ENCODE peak calls at places on chromosomes 3 and 15, in nine cellular contexts. One of them, this sample, is unnamed.

GRCh38 chr3:12187448-12188327 is 29.0 kb upstream of the TIMP4 start:
- DNase-seq in HCT116: no peak
- DNase-seq in hepatocyte: no peak
- DNase-seq in PC-3: peak; percentile 67
- DNase-seq in neural progenitor cell: no peak
- DNase-seq in SK-N-SH: no peak
- DNase-seq in OCI-LY7: no peak
- DNase-seq in MM.1S: no peak
- DNase-seq in GM23248: peak; percentile 77
- DNase-seq in this sample: no peak

GRCh38 chr3:171801738-171802600 is 8.3 kb downstream of the PLD1 start:
- DNase-seq in hepatocyte: no peak
- DNase-seq in neural progenitor cell: no peak
- DNase-seq in OCI-LY7: no peak
- DNase-seq in MM.1S: no peak
- DNase-seq in SK-N-SH: no peak
- DNase-seq in GM23248: peak; percentile 86
- DNase-seq in PC-3: peak; percentile 88
- DNase-seq in HCT116: no peak
- DNase-seq in this sample: no peak

GRCh38 chr3:22728406-22728805 is 474.7 kb upstream of the UBE2E2 start:
- DNase-seq in HCT116: no peak
- DNase-seq in PC-3: no peak
- DNase-seq in neural progenitor cell: no peak
- DNase-seq in MM.1S: no peak
- DNase-seq in hepatocyte: no peak
- DNase-seq in OCI-LY7: no peak
- DNase-seq in SK-N-SH: no peak
- DNase-seq in GM23248: no peak
- DNase-seq in this sample: no peak

GRCh38 chr15:74257105-74257504 is 21.0 kb downstream of the CCDC33 start:
- DNase-seq in neural progenitor cell: no peak
- DNase-seq in SK-N-SH: no peak
- DNase-seq in PC-3: no peak
- DNase-seq in hepatocyte: no peak
- DNase-seq in MM.1S: no peak
- DNase-seq in HCT116: no peak
- DNase-seq in OCI-LY7: no peak
- DNase-seq in GM23248: no peak
- DNase-seq in this sample: no peak

GRCh38 chr15:67880651-67881182 is 40.9 kb upstream of the RNU6-1 start:
- DNase-seq in PC-3: peak; percentile 52
- DNase-seq in HCT116: no peak
- DNase-seq in GM23248: peak; percentile 26
- DNase-seq in hepatocyte: no peak
- DNase-seq in SK-N-SH: no peak
- DNase-seq in OCI-LY7: peak; percentile 13
- DNase-seq in neural progenitor cell: no peak
- DNase-seq in MM.1S: no peak
- DNase-seq in this sample: no peak

GRCh38 chr15:65476942-65477341 is 40.5 kb downstream of the DPP8 start:
- DNase-seq in GM23248: peak; percentile 79
- DNase-seq in SK-N-SH: no peak
- DNase-seq in HCT116: no peak
- DNase-seq in OCI-LY7: no peak
- DNase-seq in MM.1S: no peak
- DNase-seq in hepatocyte: no peak
- DNase-seq in PC-3: no peak
- DNase-seq in neural progenitor cell: no peak
- DNase-seq in this sample: no peak

GRCh38 chr3:36447063-36447462 is 66.8 kb downstream of the STAC start:
- DNase-seq in SK-N-SH: no peak
- DNase-seq in neural progenitor cell: no peak
- DNase-seq in PC-3: no peak
- DNase-seq in hepatocyte: no peak
- DNase-seq in OCI-LY7: no peak
- DNase-seq in HCT116: no peak
- DNase-seq in GM23248: peak; percentile 28
- DNase-seq in MM.1S: no peak
- DNase-seq in this sample: no peak

GRCh38 chr15:69451951-69452701 is 492 bp upstream of the RPLP1 start:
- DNase-seq in PC-3: no peak
- DNase-seq in GM23248: peak; percentile 66
- DNase-seq in neural progenitor cell: peak; percentile 32
- DNase-seq in OCI-LY7: peak; percentile 47
- DNase-seq in HCT116: no peak
- DNase-seq in hepatocyte: peak; percentile 15
- DNase-seq in SK-N-SH: peak; percentile 30
- DNase-seq in MM.1S: peak; percentile 54
- DNase-seq in this sample: peak; percentile 42

GRCh38 chr3:128464702-128465101 is 2.0 kb downstream of the DNAJB8 start:
- DNase-seq in PC-3: no peak
- DNase-seq in hepatocyte: no peak
- DNase-seq in GM23248: no peak
- DNase-seq in SK-N-SH: no peak
- DNase-seq in MM.1S: no peak
- DNase-seq in HCT116: no peak
- DNase-seq in OCI-LY7: no peak
- DNase-seq in neural progenitor cell: no peak
- DNase-seq in this sample: no peak

GRCh38 chr3:128468285-128468790 is 1.6 kb upstream of the DNAJB8 start:
- DNase-seq in OCI-LY7: no peak
- DNase-seq in SK-N-SH: peak; percentile 93
- DNase-seq in MM.1S: no peak
- DNase-seq in PC-3: no peak
- DNase-seq in HCT116: no peak
- DNase-seq in GM23248: no peak
- DNase-seq in hepatocyte: no peak
- DNase-seq in neural progenitor cell: peak; percentile 25
- DNase-seq in this sample: no peak

GRCh38 chr3:128469584-128469983 is 2.9 kb upstream of the DNAJB8 start:
- DNase-seq in neural progenitor cell: no peak
- DNase-seq in PC-3: no peak
- DNase-seq in hepatocyte: no peak
- DNase-seq in OCI-LY7: no peak
- DNase-seq in MM.1S: no peak
- DNase-seq in SK-N-SH: no peak
- DNase-seq in GM23248: no peak
- DNase-seq in HCT116: no peak
- DNase-seq in this sample: no peak

GRCh38 chr3:128469128-128469527 is 2.4 kb upstream of the DNAJB8 start:
- DNase-seq in HCT116: no peak
- DNase-seq in SK-N-SH: no peak
- DNase-seq in MM.1S: no peak
- DNase-seq in PC-3: no peak
- DNase-seq in hepatocyte: no peak
- DNase-seq in GM23248: no peak
- DNase-seq in neural progenitor cell: no peak
- DNase-seq in OCI-LY7: no peak
- DNase-seq in this sample: no peak

GRCh38 chr3:128466840-128467541 is at the start of gene DNAJB8:
- DNase-seq in MM.1S: no peak
- DNase-seq in neural progenitor cell: no peak
- DNase-seq in PC-3: no peak
- DNase-seq in GM23248: no peak
- DNase-seq in SK-N-SH: no peak
- DNase-seq in hepatocyte: no peak
- DNase-seq in OCI-LY7: no peak
- DNase-seq in HCT116: no peak
- DNase-seq in this sample: no peak
- H2AFZ ChIP-seq in MM.1S: no peak within 1 kb of the TSS
- H2AFZ ChIP-seq in neural progenitor cell: no peak within 1 kb of the TSS
- H2AFZ ChIP-seq in PC-3: no peak within 1 kb of the TSS
- H2AFZ ChIP-seq in GM23248: no peak within 1 kb of the TSS
- H2AFZ ChIP-seq in SK-N-SH: no peak within 1 kb of the TSS
- H2AFZ ChIP-seq in hepatocyte: no peak within 1 kb of the TSS
- H2AFZ ChIP-seq in OCI-LY7: no peak within 1 kb of the TSS
- H2AFZ ChIP-seq in HCT116: no peak within 1 kb of the TSS
- H2AFZ ChIP-seq in this sample: no peak within 1 kb of the TSS

GRCh38 chr3:126543457-126544090 is 15.2 kb downstream of the C3orf22 start:
- DNase-seq in HCT116: no peak
- DNase-seq in hepatocyte: no peak
- DNase-seq in GM23248: no peak
- DNase-seq in SK-N-SH: peak; percentile 10
- DNase-seq in OCI-LY7: no peak
- DNase-seq in neural progenitor cell: no peak
- DNase-seq in MM.1S: no peak
- DNase-seq in PC-3: no peak
- DNase-seq in this sample: no peak

GRCh38 chr3:126546549-126547239 is 12.0 kb downstream of the C3orf22 start:
- DNase-seq in hepatocyte: no peak
- DNase-seq in PC-3: no peak
- DNase-seq in MM.1S: no peak
- DNase-seq in HCT116: no peak
- DNase-seq in neural progenitor cell: no peak
- DNase-seq in SK-N-SH: peak; percentile 14
- DNase-seq in OCI-LY7: no peak
- DNase-seq in GM23248: no peak
- DNase-seq in this sample: no peak

GRCh38 chr3:126544596-126545281 is 14.0 kb downstream of the C3orf22 start:
- DNase-seq in SK-N-SH: peak; percentile 28
- DNase-seq in hepatocyte: no peak
- DNase-seq in PC-3: no peak
- DNase-seq in GM23248: no peak
- DNase-seq in MM.1S: no peak
- DNase-seq in HCT116: no peak
- DNase-seq in OCI-LY7: no peak
- DNase-seq in neural progenitor cell: no peak
- DNase-seq in this sample: no peak

GRCh38 chr3:126545544-126545943 is 13.2 kb downstream of the C3orf22 start:
- DNase-seq in SK-N-SH: peak; percentile 11
- DNase-seq in neural progenitor cell: no peak
- DNase-seq in OCI-LY7: no peak
- DNase-seq in GM23248: no peak
- DNase-seq in MM.1S: no peak
- DNase-seq in hepatocyte: no peak
- DNase-seq in HCT116: no peak
- DNase-seq in PC-3: no peak
- DNase-seq in this sample: no peak

DNA sequence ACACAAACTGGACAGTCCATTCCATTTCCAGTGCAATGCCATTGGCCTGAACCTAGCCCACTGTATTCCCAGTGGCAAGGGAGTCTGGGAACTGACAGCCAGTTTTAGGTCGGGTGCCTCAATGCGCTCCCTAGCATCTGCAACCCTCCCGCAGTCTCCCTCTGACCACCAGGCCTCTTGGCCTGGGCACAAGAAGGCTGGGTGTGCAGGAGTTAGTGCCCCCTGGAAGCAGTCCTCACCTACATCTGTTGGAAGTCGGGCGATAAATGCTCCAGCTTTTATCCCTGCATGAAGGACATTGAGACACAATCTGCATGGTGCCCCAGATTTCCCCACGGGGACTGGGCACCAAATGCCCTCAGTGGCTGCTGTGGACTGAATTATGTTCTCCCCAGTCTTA is 12.7 kb downstream of the C3orf22 start:
- DNase-seq in OCI-LY7: no peak
- DNase-seq in GM23248: no peak
- DNase-seq in hepatocyte: no peak
- DNase-seq in neural progenitor cell: no peak
- DNase-seq in PC-3: no peak
- DNase-seq in SK-N-SH: peak; percentile 7
- DNase-seq in HCT116: no peak
- DNase-seq in MM.1S: no peak
- DNase-seq in this sample: no peak
- TF ChIP-seq EZH2phosphoT487 in OCI-LY7: no peak
- TF ChIP-seq EZH2phosphoT487 in GM23248: no peak
- TF ChIP-seq EZH2phosphoT487 in hepatocyte: no peak
- TF ChIP-seq EZH2phosphoT487 in neural progenitor cell: no peak
- TF ChIP-seq EZH2phosphoT487 in PC-3: no peak
- TF ChIP-seq EZH2phosphoT487 in SK-N-SH: no peak
- TF ChIP-seq EZH2phosphoT487 in HCT116: no peak
- TF ChIP-seq EZH2phosphoT487 in MM.1S: no peak
- TF ChIP-seq EZH2phosphoT487 in this sample: no peak

GRCh38 chr3:20160230-20160629 is 25.8 kb downstream of the SGO1 start:
- DNase-seq in MM.1S: no peak
- DNase-seq in HCT116: no peak
- DNase-seq in SK-N-SH: no peak
- DNase-seq in hepatocyte: no peak
- DNase-seq in OCI-LY7: no peak
- DNase-seq in neural progenitor cell: no peak
- DNase-seq in GM23248: no peak
- DNase-seq in PC-3: no peak
- DNase-seq in this sample: no peak

GRCh38 chr3:20161714-20162113 is 24.3 kb downstream of the SGO1 start:
- DNase-seq in HCT116: no peak
- DNase-seq in PC-3: no peak
- DNase-seq in hepatocyte: no peak
- DNase-seq in neural progenitor cell: no peak
- DNase-seq in SK-N-SH: no peak
- DNase-seq in MM.1S: no peak
- DNase-seq in GM23248: no peak
- DNase-seq in OCI-LY7: no peak
- DNase-seq in this sample: no peak
- H2AFZ ChIP-seq in HCT116: no peak overlapping the region
- H2AFZ ChIP-seq in PC-3: no peak overlapping the region
- H2AFZ ChIP-seq in hepatocyte: no peak overlapping the region
- H2AFZ ChIP-seq in neural progenitor cell: no peak overlapping the region
- H2AFZ ChIP-seq in SK-N-SH: no peak overlapping the region
- H2AFZ ChIP-seq in MM.1S: no peak overlapping the region
- H2AFZ ChIP-seq in GM23248: no peak overlapping the region
- H2AFZ ChIP-seq in OCI-LY7: no peak overlapping the region
- H2AFZ ChIP-seq in this sample: no peak overlapping the region

GRCh38 chr3:184362668-184363540 is 1.4 kb downstream of the POLR2H start:
- DNase-seq in neural progenitor cell: peak; percentile 99
- DNase-seq in OCI-LY7: peak; percentile 99
- DNase-seq in PC-3: peak; percentile 99
- DNase-seq in GM23248: peak; percentile 99
- DNase-seq in HCT116: peak; percentile 98
- DNase-seq in MM.1S: peak; percentile 100
- DNase-seq in hepatocyte: peak; percentile 99
- DNase-seq in SK-N-SH: peak; percentile 94
- DNase-seq in this sample: peak; percentile 99

GRCh38 chr3:184360834-184361531 is 422 bp downstream of the CLCN2 start:
- DNase-seq in SK-N-SH: no peak
- DNase-seq in hepatocyte: no peak
- DNase-seq in OCI-LY7: no peak
- DNase-seq in MM.1S: no peak
- DNase-seq in GM23248: no peak
- DNase-seq in PC-3: no peak
- DNase-seq in HCT116: no peak
- DNase-seq in neural progenitor cell: no peak
- DNase-seq in this sample: no peak

GRCh38 chr3:184360070-184360833 is 1.2 kb downstream of the CLCN2 start:
- DNase-seq in neural progenitor cell: peak; percentile 60
- DNase-seq in HCT116: no peak
- DNase-seq in SK-N-SH: no peak
- DNase-seq in PC-3: no peak
- DNase-seq in OCI-LY7: no peak
- DNase-seq in GM23248: no peak
- DNase-seq in hepatocyte: no peak
- DNase-seq in MM.1S: no peak
- DNase-seq in this sample: no peak

GRCh38 chr3:184361532-184361931 is at the start of the genes CLCN2 and POLR2H:
- DNase-seq in MM.1S: peak; percentile 74
- DNase-seq in SK-N-SH: peak; percentile 89
- DNase-seq in hepatocyte: peak; percentile 93
- DNase-seq in PC-3: peak; percentile 63
- DNase-seq in HCT116: no peak
- DNase-seq in GM23248: peak; percentile 75
- DNase-seq in OCI-LY7: peak; percentile 75
- DNase-seq in neural progenitor cell: peak; percentile 93
- DNase-seq in this sample: peak; percentile 80

DNA sequence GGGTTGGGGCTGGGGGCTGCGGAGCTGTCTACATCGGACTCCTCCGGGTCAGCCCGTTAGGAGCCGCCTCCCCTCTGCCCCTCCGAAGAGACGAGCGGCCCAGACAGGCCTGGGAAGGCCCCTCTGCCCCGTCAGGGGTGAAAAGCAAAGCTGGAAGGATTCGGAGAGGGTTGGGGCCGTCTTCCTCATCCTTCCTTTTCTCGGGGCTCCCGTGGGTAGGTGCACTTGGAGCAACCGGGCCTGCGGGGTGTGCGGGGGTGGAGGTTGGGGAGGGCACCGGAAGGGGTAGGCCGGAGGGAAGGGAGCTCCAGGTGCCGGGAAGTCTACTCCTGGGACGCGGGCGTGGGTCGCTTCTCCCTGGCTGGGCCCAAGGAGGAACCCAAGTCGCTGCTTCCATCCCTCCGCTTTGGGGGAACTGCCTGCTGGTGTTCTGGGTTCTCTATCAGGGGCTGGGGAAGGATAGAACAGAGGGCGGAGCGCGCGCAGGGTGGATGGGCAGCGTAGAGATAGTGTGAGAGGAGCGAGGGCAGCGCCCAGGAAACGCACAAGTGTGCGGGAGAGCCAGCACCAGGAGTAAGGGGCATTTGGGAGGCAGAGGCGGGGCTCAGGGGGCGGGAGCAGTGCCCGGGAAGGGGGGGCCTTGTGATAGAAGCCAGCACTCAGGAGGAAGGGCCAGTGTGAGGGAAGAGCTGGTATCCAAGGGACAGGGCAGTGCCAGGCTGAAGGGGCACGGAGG is 590 bp downstream of the POLR2H start:
- DNase-seq in SK-N-SH: peak; percentile 85
- DNase-seq in MM.1S: peak; percentile 50
- DNase-seq in OCI-LY7: peak; percentile 54
- DNase-seq in HCT116: peak; percentile 63
- DNase-seq in GM23248: peak; percentile 72
- DNase-seq in PC-3: peak; percentile 68
- DNase-seq in hepatocyte: peak; percentile 81
- DNase-seq in neural progenitor cell: peak; percentile 78
- DNase-seq in this sample: peak; percentile 54
- TF ChIP-seq EZH2phosphoT487 in SK-N-SH: no peak
- TF ChIP-seq EZH2phosphoT487 in MM.1S: no peak
- TF ChIP-seq EZH2phosphoT487 in OCI-LY7: no peak
- TF ChIP-seq EZH2phosphoT487 in HCT116: no peak
- TF ChIP-seq EZH2phosphoT487 in GM23248: no peak
- TF ChIP-seq EZH2phosphoT487 in PC-3: no peak
- TF ChIP-seq EZH2phosphoT487 in hepatocyte: no peak
- TF ChIP-seq EZH2phosphoT487 in neural progenitor cell: no peak
- TF ChIP-seq EZH2phosphoT487 in this sample: no peak